ENCODE peak calls at places on chromosomes 12 and 14, in six cellular contexts. E is PC-3, M is neural progenitor cell, H is SK-N-SH, F is GM23338, W is MM.1S. L is an unnamed sample. For H3F3A, the result is how much of the 10 kb centered on the place peaks cover.

GRCh38 chr14:65472189-65472588 is 59.7 kb downstream of the FUT8 start:
- DNase-seq in M (peak), H (no peak), E (no peak), F (peak), W (no peak), L (peak)

GRCh38 chr14:91324606-91324950 is 80.1 kb upstream of the GPR68 start:
- DNase-seq in M (no peak), W (no peak), H (no peak), E (no peak), F (no peak), L (no peak)

GRCh38 chr12:34033628-34034296 is 11.5 kb downstream of the ALG10 start:
- DNase-seq in F (peak), W (peak), H (peak), E (peak), M (peak), L (no peak)

GRCh38 chr12:88310069-88310468 is 168.0 kb downstream of the TMTC3 start:
- DNase-seq in W (no peak), E (peak), H (no peak), F (no peak), M (no peak), L (no peak)

GRCh38 chr12:98645572-98646067 is 530 bp downstream of the APAF1 start:
- DNase-seq in W (no peak), H (no peak), M (peak), E (peak), F (peak), L (no peak)

GRCh38 chr14:21300892-21301291 is 21.0 kb downstream of the RPGRIP1 start:
- DNase-seq in W (no peak), F (peak), M (peak), E (no peak), H (peak), L (no peak)

GRCh38 chr12:72995616-72996015 is 723.4 kb downstream of the TRHDE start:
- DNase-seq in M (no peak), F (no peak), E (no peak), H (no peak), W (no peak), L (no peak)

GRCh38 chr14:30805284-30805683 is 69.1 kb upstream of the COCH start:
- DNase-seq in F (no peak), E (no peak), M (no peak), H (no peak), W (no peak), L (no peak)

GRCh38 chr14:23929822-23930294 is 23.7 kb upstream of the DHRS4 start:
- DNase-seq in H (peak), M (peak), W (peak), E (peak), F (peak), L (no peak)

GRCh38 chr12:123126294-123127144 is 24.4 kb downstream of the PITPNM2 start:
- DNase-seq in M (no peak), E (peak), H (no peak), F (no peak), W (no peak), L (peak)

GRCh38 chr14:64769096-64770020 is 65.1 kb downstream of the PLEKHG3 start:
- DNase-seq in E (no peak), M (no peak), H (no peak), F (no peak), W (no peak), L (no peak)

GRCh38 chr14:65256714-65257113 is 154.4 kb upstream of the MAX start:
- DNase-seq in M (no peak), F (no peak), W (no peak), H (no peak), E (no peak), L (no peak)

GRCh38 chr14:81400202-81400678 is at the start of gene STON2:
- DNase-seq in E (peak), F (no peak), M (no peak), W (peak), H (no peak), L (peak)

GRCh38 chr14:55803506-55804197 is 223.6 kb downstream of the KTN1 start:
- DNase-seq in W (no peak), F (no peak), M (no peak), H (no peak), E (peak), L (no peak)

GRCh38 chr12:52251367-52252055 is 18.5 kb downstream of the KRT7 start:
- DNase-seq in H (no peak), F (no peak), E (peak), W (no peak), M (no peak), L (no peak)

GRCh38 chr12:17333287-17333686 is 727.3 kb upstream of the LMO3 start:
- DNase-seq in H (no peak), F (no peak), E (peak), M (no peak), W (no peak), L (no peak)

GRCh38 chr14:42222924-42223471 is 616.3 kb downstream of the LRFN5 start:
- DNase-seq in M (no peak), F (peak), W (peak), H (no peak), E (peak), L (no peak)

GRCh38 chr12:128449146-128449894 is 182.3 kb downstream of the TMEM132C start:
- DNase-seq in H (peak), F (no peak), M (no peak), W (no peak), E (peak), L (no peak)

GRCh38 chr14:44795725-44796124 is 166.0 kb downstream of the KLHL28 start:
- DNase-seq in M (no peak), E (peak), W (no peak), H (no peak), F (peak), L (peak)

DNA sequence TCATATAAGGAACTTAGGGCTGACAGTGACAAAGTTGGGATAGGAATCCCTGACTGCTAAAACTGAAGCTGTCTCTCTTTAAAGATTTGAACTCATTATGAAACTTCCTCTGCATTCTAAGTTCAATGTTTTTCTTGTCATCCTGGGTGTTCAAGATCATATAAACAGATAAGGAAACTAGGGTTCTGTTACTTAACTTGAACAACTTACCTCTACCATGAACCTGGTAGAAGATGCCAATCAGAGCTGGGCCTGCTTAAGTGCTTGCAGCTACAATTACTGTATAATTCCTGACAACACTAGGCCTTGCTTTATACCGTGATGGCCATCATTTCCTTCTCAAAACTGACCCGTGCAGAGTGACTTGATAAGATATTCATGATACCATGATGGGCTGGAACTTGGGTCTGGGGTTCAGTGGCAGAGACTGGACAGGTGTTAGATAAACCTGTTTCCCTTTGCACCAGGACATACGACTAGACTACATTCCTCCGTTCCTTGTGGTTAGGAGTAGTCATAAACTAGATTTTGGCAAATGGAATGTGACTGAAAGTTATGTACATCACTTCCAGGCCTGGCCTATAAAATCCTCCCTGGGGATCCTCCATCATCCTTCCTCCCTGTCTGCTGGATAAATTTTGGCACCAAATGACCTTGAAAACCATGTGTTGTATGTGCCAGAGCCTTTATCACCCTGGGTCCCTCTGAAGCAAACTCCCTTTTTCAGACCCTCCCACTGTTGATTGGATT is 172.2 kb upstream of the PRICKLE1 start:
- DNase-seq in F (no peak), W (no peak), M (no peak), H (no peak), E (peak), L (peak)
- H3K4me2 ChIP-seq in F (no peak), W (no peak), M (no peak), H (no peak), E (no peak), L (peak)

DNA sequence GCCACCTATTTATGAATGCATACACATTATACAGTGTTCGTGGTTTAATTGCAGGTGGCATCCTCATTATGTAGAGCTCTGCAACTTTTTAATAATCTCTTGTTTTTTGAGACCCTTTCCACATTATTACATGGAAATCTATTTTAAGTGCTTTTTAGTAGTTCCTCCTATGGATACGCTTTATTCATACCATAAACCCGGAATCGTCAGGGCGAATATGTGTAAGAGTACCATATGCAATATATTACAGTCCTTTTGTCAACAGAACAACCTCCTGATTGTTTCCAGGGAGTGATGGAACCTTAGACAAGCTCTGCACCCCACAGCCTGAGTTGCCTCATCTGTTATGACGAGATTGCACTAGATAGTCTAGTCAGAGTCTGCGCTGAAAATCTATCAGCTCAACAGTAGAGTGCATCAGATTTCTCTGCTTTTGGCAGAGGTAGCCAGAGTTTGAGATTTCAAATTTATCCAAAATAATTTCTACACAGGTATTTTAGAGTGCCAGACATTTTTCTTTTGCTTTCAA is 33.6 kb downstream of the EID3 start:
- DNase-seq in M (no peak), W (no peak), H (no peak), E (no peak), F (no peak), L (no peak)
- H3F3A ChIP-seq in M (under half), W (under half), H (under half), E (under half), F (under half), L (half or more)

DNA sequence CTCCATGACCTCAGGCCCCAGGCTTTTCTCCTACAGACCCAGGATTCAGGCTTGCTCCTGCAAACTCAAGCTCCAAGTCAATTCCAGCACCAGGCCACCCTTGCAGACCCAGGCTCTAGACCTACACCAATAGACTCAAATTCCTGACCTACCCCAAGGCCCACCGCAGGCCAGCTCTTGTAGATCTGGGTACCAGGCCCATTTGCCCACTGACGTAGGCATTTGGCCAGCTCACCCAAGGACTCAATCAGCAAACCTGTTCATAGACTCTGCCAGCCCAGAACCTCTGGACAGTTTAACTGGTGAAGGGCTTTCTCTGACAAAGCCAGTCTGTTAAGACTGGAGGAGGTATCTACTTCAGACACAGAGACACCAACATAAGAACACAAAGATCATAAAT is 52.3 kb downstream of the SPTSSA start:
- DNase-seq in F (no peak), M (no peak), W (no peak), H (no peak), E (no peak), L (no peak)
- TF ChIP-seq CTCF in F (no peak), M (no peak), W (no peak), H (no peak), E (no peak), L (no peak)

GRCh38 chr12:49332441-49332861 is 4.5 kb downstream of the C1QL4 start:
- DNase-seq in E (no peak), F (peak), M (no peak), H (no peak), W (no peak), L (no peak)
- H3K4me2 ChIP-seq in E (no peak), F (peak), M (no peak), H (no peak), W (no peak), L (no peak)

GRCh38 chr12:48183091-48183875 is at the start of gene CCDC184:
- DNase-seq in E (peak), M (peak), H (peak), F (peak), W (peak), L (no peak)
- H3F3A ChIP-seq in E (under half), M (under half), H (under half), F (under half), W (under half), L (under half)

DNA sequence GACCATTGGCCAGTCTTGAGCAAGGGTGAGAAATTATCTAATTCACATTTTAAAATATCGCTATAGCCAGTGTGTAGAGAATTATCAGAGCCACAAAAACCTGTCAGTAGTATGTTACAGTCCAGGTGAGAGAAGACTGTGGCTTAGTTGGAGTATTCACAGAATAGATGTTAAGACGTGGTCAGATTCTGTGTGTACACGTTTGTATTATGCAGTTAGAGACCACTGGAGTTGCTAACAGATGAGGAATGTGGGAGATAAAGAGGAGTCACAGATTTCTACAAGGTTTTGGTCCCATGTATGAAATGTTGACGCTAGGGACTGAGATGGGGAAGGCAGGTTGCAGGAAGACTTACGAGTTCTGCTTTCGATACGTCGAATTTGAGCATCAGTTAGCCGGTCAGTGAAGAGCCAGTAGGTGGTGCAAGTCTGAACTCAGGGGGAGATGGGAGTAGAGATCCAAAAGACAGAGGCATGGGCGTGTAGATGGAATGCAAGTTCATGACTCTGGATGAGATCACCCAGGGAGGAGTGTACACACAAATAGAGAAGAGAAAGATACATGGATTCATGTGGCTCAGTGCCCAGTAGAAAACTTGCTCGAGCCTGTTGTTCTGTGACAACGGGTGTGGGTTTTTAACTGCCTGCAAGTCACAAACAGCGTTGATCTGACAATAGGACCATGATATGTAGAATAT is 114.8 kb upstream of the FLRT2 start:
- DNase-seq in F (peak), E (peak), W (no peak), H (no peak), M (no peak), L (no peak)
- TF ChIP-seq CTCF in F (peak), E (peak), W (no peak), H (peak), M (peak), L (no peak)

DNA sequence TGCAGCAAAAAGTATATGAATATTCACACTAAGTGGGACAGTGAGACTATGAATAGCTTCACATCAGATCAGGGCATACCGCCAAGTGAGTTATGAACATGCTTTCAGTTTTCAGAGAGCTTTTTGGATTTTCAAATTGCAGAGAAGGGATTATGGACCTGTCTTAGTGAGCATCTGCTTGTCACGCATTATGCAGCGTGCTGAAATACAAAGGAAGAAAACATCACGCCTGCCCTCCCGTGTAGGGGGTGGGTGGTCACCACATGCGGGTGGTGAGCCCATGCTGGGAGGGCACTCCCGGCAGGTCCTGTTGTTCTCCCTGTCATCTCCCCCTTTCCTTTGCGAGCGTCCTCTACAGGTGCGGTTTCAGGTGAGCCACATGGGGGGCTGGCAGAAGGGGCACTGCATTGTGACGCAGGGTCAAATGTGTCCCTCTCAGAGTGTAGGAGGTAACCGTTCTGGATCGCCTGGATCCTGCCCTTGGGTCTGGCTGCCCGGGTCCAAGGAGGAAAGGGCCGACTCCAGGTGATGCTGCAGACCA is 42.6 kb downstream of the TRAF3 start:
- DNase-seq in M (no peak), H (no peak), W (peak), E (no peak), F (no peak), L (no peak)
- H3K4me2 ChIP-seq in M (no peak), H (no peak), W (peak), E (no peak), F (peak), L (no peak)

DNA sequence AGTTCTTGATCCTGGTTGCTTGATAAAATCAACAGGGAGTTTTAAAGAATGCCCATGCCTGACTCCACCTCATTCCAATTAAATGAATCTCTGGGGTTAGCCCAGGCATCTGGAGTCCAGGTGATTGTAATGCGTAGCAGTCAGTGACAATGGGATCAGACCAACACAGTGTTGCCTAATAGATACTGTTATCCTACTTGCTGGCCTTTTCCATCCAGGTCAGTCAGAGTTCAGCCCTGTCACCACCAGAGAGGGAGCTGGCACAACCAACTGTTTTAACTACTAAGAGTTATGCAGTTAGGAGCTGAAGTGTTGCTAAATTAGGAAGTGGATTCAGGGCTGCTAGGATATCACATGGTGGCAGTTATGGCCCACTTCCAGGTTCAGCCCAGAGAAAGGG is 107.1 kb downstream of the GPR135 start:
- DNase-seq in F (peak), E (peak), M (peak), H (peak), W (no peak), L (peak)
- H3F3A ChIP-seq in F (under half), E (under half), M (under half), H (under half), W (under half), L (half or more)